ENCODE peak calls at places on chromosomes 16 and 17, in four cellular contexts. One of them, this sample, is unnamed.
A peak's percentile ranks its signal among the peaks of the same experiment; 100 is the strongest.

GRCh38 chr16:17271687-17272086 is 199.1 kb downstream of the XYLT1 start:
- DNase-seq in sigmoid colon: no peak
- DNase-seq in uterus: no peak
- DNase-seq in AG04450: no peak
- DNase-seq in this sample: peak; percentile 43

GRCh38 chr16:77711775-77712174 is 10.5 kb upstream of the NUDT7 start:
- DNase-seq in sigmoid colon: no peak
- DNase-seq in AG04450: no peak
- DNase-seq in uterus: no peak
- DNase-seq in this sample: no peak

GRCh38 chr17:60506312-60506711 is 19.7 kb downstream of the APPBP2 start:
- DNase-seq in sigmoid colon: no peak
- DNase-seq in AG04450: peak; percentile 60
- DNase-seq in uterus: no peak
- DNase-seq in this sample: no peak

GRCh38 chr16:57610611-57611010 is 17.8 kb upstream of the ADGRG1 start:
- DNase-seq in uterus: no peak
- DNase-seq in sigmoid colon: peak; percentile 30
- DNase-seq in AG04450: no peak
- DNase-seq in this sample: no peak

GRCh38 chr16:53999841-54000240 is 286.7 kb downstream of the IRX3 start:
- DNase-seq in AG04450: no peak
- DNase-seq in uterus: no peak
- DNase-seq in sigmoid colon: no peak
- DNase-seq in this sample: no peak

GRCh38 chr17:73436966-73437365 is 125.2 kb upstream of the CDC42EP4 start:
- DNase-seq in sigmoid colon: no peak
- DNase-seq in AG04450: no peak
- DNase-seq in uterus: no peak
- DNase-seq in this sample: no peak

GRCh38 chr17:10149573-10150399 is 48.6 kb downstream of the GAS7 start:
- DNase-seq in uterus: no peak
- DNase-seq in AG04450: no peak
- DNase-seq in sigmoid colon: no peak
- DNase-seq in this sample: no peak

GRCh38 chr17:42563543-42563942 is 1.6 kb downstream of the COASY start:
- DNase-seq in sigmoid colon: no peak
- DNase-seq in uterus: no peak
- DNase-seq in AG04450: no peak
- DNase-seq in this sample: no peak

GRCh38 chr16:55283776-55284717 is 40.0 kb upstream of the IRX6 start:
- DNase-seq in uterus: no peak
- DNase-seq in sigmoid colon: no peak
- DNase-seq in AG04450: no peak
- DNase-seq in this sample: no peak

GRCh38 chr16:81292936-81293335 is 21.8 kb upstream of the GAN start:
- DNase-seq in AG04450: no peak
- DNase-seq in sigmoid colon: no peak
- DNase-seq in uterus: no peak
- DNase-seq in this sample: no peak

GRCh38 chr16:16143038-16143763 is 80.1 kb downstream of the ABCC6 start:
- DNase-seq in sigmoid colon: no peak
- DNase-seq in AG04450: no peak
- DNase-seq in uterus: no peak
- DNase-seq in this sample: no peak

GRCh38 chr16:85279874-85280545 is 167.7 kb upstream of the CIBAR2 start:
- DNase-seq in sigmoid colon: peak; percentile 76
- DNase-seq in uterus: no peak
- DNase-seq in AG04450: no peak
- DNase-seq in this sample: peak; percentile 38

GRCh38 chr16:4055748-4056147 is 60.5 kb downstream of the ADCY9 start:
- DNase-seq in AG04450: no peak
- DNase-seq in sigmoid colon: peak; percentile 34
- DNase-seq in uterus: no peak
- DNase-seq in this sample: no peak

GRCh38 chr16:76222087-76222486 is 55.1 kb upstream of the CNTNAP4 start:
- DNase-seq in uterus: no peak
- DNase-seq in AG04450: no peak
- DNase-seq in sigmoid colon: no peak
- DNase-seq in this sample: no peak

GRCh38 chr16:62648256-62648655 is 612.0 kb upstream of the CDH8 start:
- DNase-seq in AG04450: no peak
- DNase-seq in uterus: no peak
- DNase-seq in sigmoid colon: no peak
- DNase-seq in this sample: no peak

GRCh38 chr17:65656390-65657250 is 95.2 kb upstream of the AXIN2 start:
- DNase-seq in AG04450: no peak
- DNase-seq in sigmoid colon: no peak
- DNase-seq in uterus: no peak
- DNase-seq in this sample: no peak

GRCh38 chr17:7173687-7174602 is 5.2 kb downstream of the ASGR1 start:
- DNase-seq in sigmoid colon: peak; percentile 76
- DNase-seq in AG04450: no peak
- DNase-seq in uterus: no peak
- DNase-seq in this sample: no peak

GRCh38 chr17:77881545-77881944 is 77.0 kb upstream of the TNRC6C start:
- DNase-seq in uterus: peak; percentile 69
- DNase-seq in sigmoid colon: peak; percentile 91
- DNase-seq in AG04450: no peak
- DNase-seq in this sample: peak; percentile 61
- H3K4me3 ChIP-seq in uterus: no peak overlapping the region
- H3K4me3 ChIP-seq in sigmoid colon: no peak overlapping the region
- H3K4me3 ChIP-seq in AG04450: no peak overlapping the region
- H3K4me3 ChIP-seq in this sample: no peak overlapping the region

DNA sequence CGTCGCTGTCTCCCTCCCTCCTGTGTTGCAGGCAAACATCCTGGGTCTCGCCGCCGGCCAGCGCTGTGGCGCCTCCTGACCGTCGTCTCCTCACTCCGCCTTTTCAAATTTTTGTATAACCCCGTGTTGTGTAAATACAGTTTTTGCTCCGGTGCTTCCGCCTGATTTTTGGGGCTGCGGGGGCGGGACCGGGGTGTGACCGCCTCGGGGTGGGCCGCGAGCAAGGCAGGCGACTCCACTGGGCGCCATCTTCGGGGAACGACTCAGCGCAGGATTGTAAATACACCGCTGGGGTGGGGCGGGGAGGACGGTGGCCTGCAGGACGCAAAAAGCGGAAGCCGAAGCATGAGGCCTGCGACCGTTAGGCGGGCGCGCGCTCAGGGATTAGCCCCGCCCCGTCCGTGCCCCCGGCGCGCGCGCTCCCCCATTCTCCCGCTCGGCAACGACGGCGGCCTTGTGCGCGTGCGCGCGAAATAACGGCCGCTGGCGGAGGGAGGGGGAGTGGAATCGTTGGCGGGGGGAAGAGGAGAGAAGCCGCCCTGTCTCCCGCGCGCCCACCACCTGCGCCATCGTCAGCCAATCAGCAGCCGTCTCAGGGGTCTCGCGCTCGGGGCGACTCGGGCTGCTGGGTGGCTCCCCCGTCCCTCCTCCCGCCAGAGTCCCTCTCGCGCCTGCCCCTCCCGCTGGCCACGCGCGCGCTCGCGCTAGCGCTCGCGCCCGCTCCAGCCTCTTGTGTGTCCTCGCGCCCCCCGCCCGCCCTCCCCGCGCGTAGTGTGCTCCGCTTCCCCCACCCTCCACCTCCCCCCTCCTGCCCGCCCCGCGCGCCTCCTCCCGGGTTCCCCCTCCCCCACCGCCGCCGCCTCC is 865 bp upstream of the MAZ start:
- DNase-seq in AG04450: peak; percentile 93
- DNase-seq in sigmoid colon: peak; percentile 99
- DNase-seq in uterus: peak; percentile 96
- DNase-seq in this sample: peak; percentile 98
- TF ChIP-seq CTCF in AG04450: peak; percentile 16
- TF ChIP-seq CTCF in sigmoid colon: no peak
- TF ChIP-seq CTCF in uterus: peak; percentile 35
- TF ChIP-seq CTCF in this sample: peak; percentile 38

GRCh38 chr17:40073454-40074174 is 10.8 kb downstream of the THRA start:
- DNase-seq in AG04450: no peak
- DNase-seq in uterus: no peak
- DNase-seq in sigmoid colon: no peak
- DNase-seq in this sample: no peak
- H3K4me3 ChIP-seq in AG04450: no peak overlapping the region
- H3K4me3 ChIP-seq in uterus: no peak overlapping the region
- H3K4me3 ChIP-seq in sigmoid colon: no peak overlapping the region
- H3K4me3 ChIP-seq in this sample: no peak overlapping the region

GRCh38 chr17:69090365-69090764 is 29.6 kb upstream of the ABCA9 start:
- DNase-seq in uterus: no peak
- DNase-seq in sigmoid colon: no peak
- DNase-seq in AG04450: no peak
- DNase-seq in this sample: no peak

GRCh38 chr17:69082696-69083095 is 22.0 kb upstream of the ABCA9 start:
- DNase-seq in AG04450: no peak
- DNase-seq in sigmoid colon: no peak
- DNase-seq in uterus: no peak
- DNase-seq in this sample: no peak

GRCh38 chr17:69088643-69089200 is 28.0 kb upstream of the ABCA9 start:
- DNase-seq in sigmoid colon: no peak
- DNase-seq in uterus: no peak
- DNase-seq in AG04450: no peak
- DNase-seq in this sample: no peak

DNA sequence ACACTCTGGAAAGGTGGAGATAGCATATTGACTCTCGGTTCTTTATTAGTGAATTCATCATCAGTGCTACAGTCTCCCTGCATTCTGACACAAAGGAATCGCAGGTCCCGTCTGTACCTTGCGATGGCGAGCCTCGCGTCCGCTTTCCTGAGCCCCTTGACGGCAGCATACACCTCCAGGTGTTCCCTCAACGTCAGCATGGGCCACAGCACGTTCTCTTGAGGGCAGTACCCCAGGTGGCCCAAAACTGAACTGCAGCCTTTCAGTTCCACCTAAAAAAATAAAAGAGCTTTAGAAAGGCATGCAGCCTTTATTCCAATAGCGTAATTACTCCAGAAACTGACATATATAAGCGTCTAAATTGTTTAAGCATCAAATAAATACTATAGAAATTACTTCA is 24.2 kb upstream of the ABCA9 start:
- DNase-seq in sigmoid colon: no peak
- DNase-seq in AG04450: no peak
- DNase-seq in uterus: no peak
- DNase-seq in this sample: no peak
- TF ChIP-seq CTCF in sigmoid colon: no peak
- TF ChIP-seq CTCF in AG04450: peak; percentile 44
- TF ChIP-seq CTCF in uterus: no peak
- TF ChIP-seq CTCF in this sample: peak; percentile 22

GRCh38 chr16:69725480-69726312 is 664 bp downstream of the NQO1 start:
- DNase-seq in AG04450: no peak
- DNase-seq in sigmoid colon: no peak
- DNase-seq in uterus: no peak
- DNase-seq in this sample: no peak

GRCh38 chr16:69724414-69724873 is 1.9 kb downstream of the NQO1 start:
- DNase-seq in sigmoid colon: no peak
- DNase-seq in AG04450: no peak
- DNase-seq in uterus: no peak
- DNase-seq in this sample: peak; percentile 17

GRCh38 chr16:69726313-69727060 is at the start of gene NQO1:
- DNase-seq in sigmoid colon: peak; percentile 97
- DNase-seq in AG04450: peak; percentile 97
- DNase-seq in uterus: peak; percentile 91
- DNase-seq in this sample: peak; percentile 89

GRCh38 chr16:69727916-69728270 is 1.5 kb upstream of the NQO1 start:
- DNase-seq in AG04450: no peak
- DNase-seq in sigmoid colon: no peak
- DNase-seq in uterus: no peak
- DNase-seq in this sample: peak; percentile 53

GRCh38 chr16:69724981-69725479 is 1.3 kb downstream of the NQO1 start:
- DNase-seq in sigmoid colon: no peak
- DNase-seq in uterus: no peak
- DNase-seq in AG04450: no peak
- DNase-seq in this sample: no peak
- H3K4me3 ChIP-seq in sigmoid colon: no peak overlapping the region
- H3K4me3 ChIP-seq in uterus: no peak overlapping the region
- H3K4me3 ChIP-seq in AG04450: peak overlapping the region; percentile 80
- H3K4me3 ChIP-seq in this sample: peak overlapping the region; percentile 2

DNA sequence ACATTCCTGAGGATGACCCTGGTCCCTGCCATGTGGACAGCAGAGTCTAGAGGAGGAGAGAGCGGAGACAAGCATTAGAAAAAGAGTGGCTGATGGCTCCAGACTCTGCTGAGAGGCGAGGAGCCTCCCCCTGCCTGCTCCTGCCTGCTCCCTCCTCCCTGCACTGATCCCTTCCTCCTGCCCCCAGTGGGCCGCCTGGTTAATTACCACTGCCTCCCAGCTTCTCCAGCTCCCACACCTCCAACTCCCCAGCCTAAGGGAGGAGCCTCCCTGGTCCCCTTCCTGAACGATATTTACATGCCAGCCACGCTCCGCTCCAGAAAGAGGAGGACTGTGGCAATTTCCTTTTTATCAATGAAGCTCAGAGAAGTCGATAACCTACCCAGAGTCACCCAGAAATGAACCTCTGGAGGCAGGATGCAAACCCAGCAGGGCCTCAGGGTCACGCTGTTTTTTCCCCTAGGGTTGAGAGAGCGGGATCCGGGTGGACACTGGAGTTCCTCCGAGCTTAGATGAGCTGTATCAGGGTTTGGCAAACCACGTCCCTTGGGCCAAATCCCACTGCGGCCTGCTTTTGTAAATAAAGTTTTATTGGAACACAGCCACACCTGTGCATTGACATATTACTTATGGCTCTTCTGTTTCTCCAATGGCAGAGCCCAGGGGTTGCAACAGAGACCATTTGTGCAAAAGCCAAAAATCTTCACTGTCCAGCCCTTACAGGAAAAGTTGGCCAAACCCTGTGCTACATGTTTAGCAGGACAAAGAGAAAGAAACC is 27.1 kb upstream of the JPH3 start:
- DNase-seq in uterus: no peak
- DNase-seq in sigmoid colon: no peak
- DNase-seq in AG04450: no peak
- DNase-seq in this sample: no peak
- TF ChIP-seq CTCF in uterus: no peak
- TF ChIP-seq CTCF in sigmoid colon: no peak
- TF ChIP-seq CTCF in AG04450: no peak
- TF ChIP-seq CTCF in this sample: no peak